ENCODE peak calls at places on chromosomes 4 and X, in five cellular contexts. M, G, Q, H and I are unnamed samples.

GRCh38 chr4:53914313-53915016 is 149.9 kb downstream of the CHIC2 start:
- DNase-seq in Q (peak), M (no peak), G (no peak), H (no peak), I (no peak)

GRCh38 chr4:179472164-179472563 is 2029.9 kb upstream of the AGA start:
- DNase-seq in H (no peak), M (no peak), Q (no peak), G (peak), I (no peak)

GRCh38 chr4:15238720-15239119 is 189.1 kb upstream of the C1QTNF7 start:
- DNase-seq in M (peak), G (peak), H (no peak), Q (no peak), I (no peak)

GRCh38 chr4:105092356-105092755 is 54.3 kb upstream of the TET2 start:
- DNase-seq in M (no peak), H (no peak), Q (no peak), G (no peak), I (no peak)

GRCh38 chr4:155073852-155074251 is 134.6 kb upstream of the NPY2R start:
- DNase-seq in G (no peak), H (no peak), M (no peak), Q (no peak), I (no peak)

GRCh38 chr4:52750819-52751348 is 341 bp downstream of the ERVMER34-1 start:
- DNase-seq in G (no peak), Q (no peak), H (no peak), M (no peak), I (no peak)

GRCh38 chr4:65453398-65453797 is 216.9 kb downstream of the EPHA5 start:
- DNase-seq in M (no peak), H (no peak), G (no peak), Q (no peak), I (no peak)

GRCh38 chrX:155535866-155536265 is 76.9 kb downstream of the TMLHE start:
- DNase-seq in H (no peak), M (no peak), G (no peak), Q (no peak), I (no peak)

GRCh38 chr4:3368841-3369760 is 72.7 kb upstream of the HGFAC start:
- DNase-seq in G (no peak), Q (no peak), M (no peak), H (no peak), I (no peak)

GRCh38 chr4:11011249-11011648 is 326.7 kb upstream of the CLNK start:
- DNase-seq in M (no peak), H (no peak), G (no peak), Q (no peak), I (no peak)

GRCh38 chr4:141833209-141833608 is 196.8 kb downstream of the IL15 start:
- DNase-seq in Q (no peak), G (no peak), M (no peak), H (no peak), I (no peak)

GRCh38 chr4:74793757-74794340 is 474 bp downstream of the BTC start:
- DNase-seq in M (no peak), G (peak), Q (peak), H (no peak), I (no peak)

GRCh38 chr4:88939697-88940096 is 117.3 kb downstream of the FAM13A start:
- DNase-seq in G (no peak), M (no peak), Q (no peak), H (no peak), I (no peak)